ENCODE peak calls at places on chromosome 3, in five cellular contexts. D, B, V, K and H are unnamed samples.
A peak's percentile ranks its signal among the peaks of the same experiment; 100 is the strongest.

GRCh38 chr3:4350789-4351163 is 47.6 kb downstream of the SETMAR start:
- DNase-seq in K (no peak), B (peak; percentile 21), V (no peak), D (peak; percentile 58), H (peak; percentile 85)

GRCh38 chr3:27115352-27115751 is 253.8 kb downstream of the NEK10 start:
- DNase-seq in K (no peak), B (no peak), D (no peak), V (no peak), H (no peak)

GRCh38 chr3:141383555-141384129 is 15.3 kb downstream of the ZBTB38 start:
- DNase-seq in D (no peak), B (no peak), V (no peak), K (no peak), H (peak; percentile 44)

GRCh38 chr3:111862415-111862814 is 3.4 kb downstream of the PHLDB2 start:
- DNase-seq in V (no peak), B (no peak), D (no peak), K (no peak), H (no peak)

GRCh38 chr3:137035631-137036030 is 77.8 kb downstream of the IL20RB start:
- DNase-seq in B (no peak), D (peak; percentile 64), K (no peak), V (no peak), H (peak; percentile 14)

GRCh38 chr3:20111836-20112235 is 71.6 kb downstream of the KAT2B start:
- DNase-seq in D (no peak), V (no peak), K (no peak), B (no peak), H (no peak)

GRCh38 chr3:36765104-36765503 is 751 bp upstream of the DCLK3 start:
- DNase-seq in B (no peak), V (no peak), D (no peak), K (no peak), H (peak; percentile 39)

GRCh38 chr3:45186871-45187270 is 39.2 kb downstream of the TMEM158 start:
- DNase-seq in V (no peak), K (no peak), B (no peak), D (no peak), H (no peak)

GRCh38 chr3:112531358-112531781 is 30.4 kb downstream of the ATG3 start:
- DNase-seq in K (no peak), D (peak; percentile 19), B (peak; percentile 21), V (no peak), H (peak; percentile 39)

GRCh38 chr3:138348950-138349739 is 766 bp downstream of the MRAS start:
- DNase-seq in B (no peak), D (no peak), K (no peak), V (peak; percentile 30), H (peak; percentile 75)

GRCh38 chr3:149384911-149385321 is 7.5 kb upstream of the TM4SF1 start:
- DNase-seq in V (no peak), B (no peak), K (no peak), D (no peak), H (no peak)

GRCh38 chr3:30161370-30161769 is 445.0 kb upstream of the TGFBR2 start:
- DNase-seq in V (no peak), D (no peak), K (peak; percentile 39), B (no peak), H (no peak)

GRCh38 chr3:149506965-149507364 is 32.5 kb downstream of the TM4SF4 start:
- DNase-seq in K (no peak), D (no peak), V (no peak), B (no peak), H (no peak)

GRCh38 chr3:24111711-24112110 is 166.6 kb downstream of the NR1D2 start:
- DNase-seq in B (no peak), D (no peak), K (no peak), V (no peak), H (no peak)

GRCh38 chr3:124887177-124887995 is at the start of gene ITGB5:
- DNase-seq in V (peak; percentile 87), K (peak; percentile 88), D (peak; percentile 86), B (no peak), H (peak; percentile 96)

GRCh38 chr3:23254287-23254686 is 51.2 kb downstream of the UBE2E2 start:
- DNase-seq in K (no peak), B (no peak), D (no peak), V (no peak), H (peak; percentile 45)

GRCh38 chr3:127064391-127065137 is 81.6 kb downstream of the PLXNA1 start:
- DNase-seq in D (no peak), B (no peak), K (no peak), V (peak; percentile 9), H (no peak)

GRCh38 chr3:115401298-115401697 is 222.0 kb upstream of the GAP43 start:
- DNase-seq in K (no peak), V (no peak), B (no peak), D (no peak), H (no peak)

GRCh38 chr3:128231596-128231995 is 78.3 kb downstream of the EEFSEC start:
- DNase-seq in D (peak; percentile 36), V (no peak), B (no peak), K (no peak), H (peak; percentile 18)

GRCh38 chr3:16079519-16079918 is 95.0 kb upstream of the GALNT15 start:
- DNase-seq in K (no peak), V (no peak), D (no peak), B (no peak), H (no peak)

GRCh38 chr3:131733086-131733841 is 230.5 kb upstream of the MRPL3 start:
- DNase-seq in V (no peak), K (no peak), B (no peak), D (no peak), H (no peak)

GRCh38 chr3:194773666-194774455 is 88.2 kb downstream of the FAM43A start:
- DNase-seq in B (no peak), D (no peak), K (no peak), V (no peak), H (no peak)

GRCh38 chr3:102006812-102007485 is 157.6 kb downstream of the NFKBIZ start:
- DNase-seq in K (peak; percentile 51), D (peak; percentile 8), V (no peak), B (no peak), H (no peak)

GRCh38 chr3:107950413-107950812 is 140.4 kb downstream of the CD47 start:
- DNase-seq in D (no peak), V (no peak), B (no peak), K (no peak), H (no peak)

GRCh38 chr3:120743556-120744195 is 1.1 kb downstream of the GTF2E1 start:
- DNase-seq in D (no peak), V (no peak), B (no peak), K (no peak), H (no peak)

GRCh38 chr3:18223591-18224338 is 201.4 kb downstream of the SATB1 start:
- DNase-seq in V (no peak), D (no peak), K (no peak), B (no peak), H (peak; percentile 31)

GRCh38 chr3:2595486-2595885 is 496.8 kb downstream of the CNTN4 start:
- DNase-seq in K (no peak), V (no peak), D (no peak), B (no peak), H (no peak)

GRCh38 chr3:180563411-180563810 is 38.6 kb upstream of the TTC14 start:
- DNase-seq in V (no peak), B (no peak), K (no peak), D (no peak), H (no peak)

GRCh38 chr3:104005815-104006214 is 1360.9 kb upstream of the ALCAM start:
- DNase-seq in K (no peak), V (no peak), B (no peak), D (no peak), H (no peak)